ENCODE peak calls at places on chromosomes 11 and 22, in eight cellular contexts. One of them, this sample, is unnamed. For H3K4me1 and H3K36me3, the result is how much of the 10 kb centered on the place peaks cover.

GRCh38 chr11:33507967-33508366 is 192.7 kb downstream of the C11orf91 start:
- DNase-seq in PC-3: peak
- DNase-seq in right lobe of liver: no peak
- DNase-seq in PC-9: peak
- DNase-seq in ovary: no peak
- DNase-seq in fibroblast of lung: no peak
- DNase-seq in stomach: no peak
- DNase-seq in GM23338: peak
- DNase-seq in this sample: no peak

GRCh38 chr11:102452461-102453285 is at the start of gene TMEM123:
- DNase-seq in PC-3: peak
- DNase-seq in right lobe of liver: peak
- DNase-seq in PC-9: peak
- DNase-seq in ovary: peak
- DNase-seq in fibroblast of lung: peak
- DNase-seq in stomach: peak
- DNase-seq in GM23338: peak
- DNase-seq in this sample: peak

GRCh38 chr11:73493838-73494598 is 103.9 kb downstream of the FAM168A start:
- DNase-seq in PC-3: peak
- DNase-seq in right lobe of liver: no peak
- DNase-seq in PC-9: peak
- DNase-seq in ovary: no peak
- DNase-seq in fibroblast of lung: peak
- DNase-seq in stomach: no peak
- DNase-seq in GM23338: peak
- DNase-seq in this sample: no peak

GRCh38 chr22:41781508-41781906 is 19.0 kb upstream of the CCDC134 start:
- DNase-seq in PC-3: no peak
- DNase-seq in right lobe of liver: no peak
- DNase-seq in PC-9: no peak
- DNase-seq in ovary: no peak
- DNase-seq in fibroblast of lung: no peak
- DNase-seq in stomach: no peak
- DNase-seq in GM23338: no peak
- DNase-seq in this sample: no peak

GRCh38 chr11:72081856-72082255 is 1.2 kb downstream of the LRRC51 start:
- DNase-seq in PC-3: peak
- DNase-seq in right lobe of liver: no peak
- DNase-seq in PC-9: peak
- DNase-seq in ovary: no peak
- DNase-seq in fibroblast of lung: no peak
- DNase-seq in stomach: no peak
- DNase-seq in GM23338: no peak
- DNase-seq in this sample: no peak

GRCh38 chr11:1782831-1783724 is 19.4 kb upstream of the CTSD start:
- DNase-seq in PC-3: peak
- DNase-seq in right lobe of liver: no peak
- DNase-seq in PC-9: peak
- DNase-seq in ovary: no peak
- DNase-seq in fibroblast of lung: peak
- DNase-seq in stomach: no peak
- DNase-seq in GM23338: no peak
- DNase-seq in this sample: no peak

GRCh38 chr11:119365071-119365591 is 16.4 kb downstream of the USP2 start:
- DNase-seq in PC-3: no peak
- DNase-seq in right lobe of liver: no peak
- DNase-seq in PC-9: no peak
- DNase-seq in ovary: no peak
- DNase-seq in fibroblast of lung: peak
- DNase-seq in stomach: no peak
- DNase-seq in GM23338: no peak
- DNase-seq in this sample: no peak

GRCh38 chr11:63868399-63869064 is 29.6 kb downstream of the MARK2 start:
- DNase-seq in PC-3: no peak
- DNase-seq in right lobe of liver: no peak
- DNase-seq in PC-9: no peak
- DNase-seq in ovary: no peak
- DNase-seq in fibroblast of lung: no peak
- DNase-seq in stomach: no peak
- DNase-seq in GM23338: no peak
- DNase-seq in this sample: peak

GRCh38 chr11:80280737-80281136 is 839.9 kb upstream of the TENM4 start:
- DNase-seq in PC-3: no peak
- DNase-seq in right lobe of liver: no peak
- DNase-seq in PC-9: no peak
- DNase-seq in ovary: no peak
- DNase-seq in fibroblast of lung: no peak
- DNase-seq in stomach: no peak
- DNase-seq in GM23338: no peak
- DNase-seq in this sample: no peak

GRCh38 chr11:2787816-2788750 is 88.3 kb upstream of the KCNQ1OT1 start:
- DNase-seq in PC-3: no peak
- DNase-seq in right lobe of liver: no peak
- DNase-seq in PC-9: no peak
- DNase-seq in ovary: no peak
- DNase-seq in fibroblast of lung: no peak
- DNase-seq in stomach: peak
- DNase-seq in GM23338: peak
- DNase-seq in this sample: peak

GRCh38 chr11:7696424-7696823 is 9.9 kb downstream of the OVCH2 start:
- DNase-seq in PC-3: no peak
- DNase-seq in right lobe of liver: no peak
- DNase-seq in PC-9: no peak
- DNase-seq in ovary: no peak
- DNase-seq in fibroblast of lung: no peak
- DNase-seq in stomach: no peak
- DNase-seq in GM23338: no peak
- DNase-seq in this sample: no peak

GRCh38 chr11:61603667-61604066 is 22.8 kb upstream of the SYT7 start:
- DNase-seq in PC-3: no peak
- DNase-seq in right lobe of liver: no peak
- DNase-seq in PC-9: no peak
- DNase-seq in ovary: no peak
- DNase-seq in fibroblast of lung: no peak
- DNase-seq in stomach: no peak
- DNase-seq in GM23338: peak
- DNase-seq in this sample: no peak

GRCh38 chr22:48451891-48452290 is 1375.8 kb downstream of the BRD1 start:
- DNase-seq in PC-3: no peak
- DNase-seq in right lobe of liver: peak
- DNase-seq in PC-9: no peak
- DNase-seq in ovary: no peak
- DNase-seq in fibroblast of lung: no peak
- DNase-seq in stomach: no peak
- DNase-seq in GM23338: no peak
- DNase-seq in this sample: no peak
- H3K4me1 ChIP-seq in PC-3: under half
- H3K4me1 ChIP-seq in right lobe of liver: under half
- H3K4me1 ChIP-seq in PC-9: under half
- H3K4me1 ChIP-seq in ovary: under half
- H3K4me1 ChIP-seq in fibroblast of lung: under half
- H3K4me1 ChIP-seq in stomach: under half
- H3K4me1 ChIP-seq in GM23338: under half
- H3K4me1 ChIP-seq in this sample: under half

GRCh38 chr22:46146329-46146728 is 4.0 kb upstream of the PPARA start:
- DNase-seq in PC-3: no peak
- DNase-seq in right lobe of liver: no peak
- DNase-seq in PC-9: no peak
- DNase-seq in ovary: no peak
- DNase-seq in fibroblast of lung: no peak
- DNase-seq in stomach: no peak
- DNase-seq in GM23338: no peak
- DNase-seq in this sample: no peak
- H3K36me3 ChIP-seq in PC-3: under half
- H3K36me3 ChIP-seq in right lobe of liver: under half
- H3K36me3 ChIP-seq in PC-9: under half
- H3K36me3 ChIP-seq in ovary: under half
- H3K36me3 ChIP-seq in fibroblast of lung: under half
- H3K36me3 ChIP-seq in stomach: under half
- H3K36me3 ChIP-seq in GM23338: under half
- H3K36me3 ChIP-seq in this sample: under half

GRCh38 chr22:39313258-39314001 is 6.0 kb downstream of the RPL3 start:
- DNase-seq in PC-3: no peak
- DNase-seq in right lobe of liver: no peak
- DNase-seq in PC-9: no peak
- DNase-seq in ovary: no peak
- DNase-seq in fibroblast of lung: no peak
- DNase-seq in stomach: no peak
- DNase-seq in GM23338: no peak
- DNase-seq in this sample: no peak

GRCh38 chr22:39309364-39309861 is 10.0 kb downstream of the RPL3 start:
- DNase-seq in PC-3: no peak
- DNase-seq in right lobe of liver: no peak
- DNase-seq in PC-9: no peak
- DNase-seq in ovary: peak
- DNase-seq in fibroblast of lung: no peak
- DNase-seq in stomach: no peak
- DNase-seq in GM23338: peak
- DNase-seq in this sample: no peak

GRCh38 chr22:39312410-39312809 is 7.0 kb downstream of the RPL3 start:
- DNase-seq in PC-3: no peak
- DNase-seq in right lobe of liver: no peak
- DNase-seq in PC-9: no peak
- DNase-seq in ovary: no peak
- DNase-seq in fibroblast of lung: no peak
- DNase-seq in stomach: no peak
- DNase-seq in GM23338: no peak
- DNase-seq in this sample: no peak

GRCh38 chr22:39309881-39310714 is 9.3 kb downstream of the RPL3 start:
- DNase-seq in PC-3: peak
- DNase-seq in right lobe of liver: no peak
- DNase-seq in PC-9: peak
- DNase-seq in ovary: no peak
- DNase-seq in fibroblast of lung: no peak
- DNase-seq in stomach: no peak
- DNase-seq in GM23338: no peak
- DNase-seq in this sample: no peak

DNA sequence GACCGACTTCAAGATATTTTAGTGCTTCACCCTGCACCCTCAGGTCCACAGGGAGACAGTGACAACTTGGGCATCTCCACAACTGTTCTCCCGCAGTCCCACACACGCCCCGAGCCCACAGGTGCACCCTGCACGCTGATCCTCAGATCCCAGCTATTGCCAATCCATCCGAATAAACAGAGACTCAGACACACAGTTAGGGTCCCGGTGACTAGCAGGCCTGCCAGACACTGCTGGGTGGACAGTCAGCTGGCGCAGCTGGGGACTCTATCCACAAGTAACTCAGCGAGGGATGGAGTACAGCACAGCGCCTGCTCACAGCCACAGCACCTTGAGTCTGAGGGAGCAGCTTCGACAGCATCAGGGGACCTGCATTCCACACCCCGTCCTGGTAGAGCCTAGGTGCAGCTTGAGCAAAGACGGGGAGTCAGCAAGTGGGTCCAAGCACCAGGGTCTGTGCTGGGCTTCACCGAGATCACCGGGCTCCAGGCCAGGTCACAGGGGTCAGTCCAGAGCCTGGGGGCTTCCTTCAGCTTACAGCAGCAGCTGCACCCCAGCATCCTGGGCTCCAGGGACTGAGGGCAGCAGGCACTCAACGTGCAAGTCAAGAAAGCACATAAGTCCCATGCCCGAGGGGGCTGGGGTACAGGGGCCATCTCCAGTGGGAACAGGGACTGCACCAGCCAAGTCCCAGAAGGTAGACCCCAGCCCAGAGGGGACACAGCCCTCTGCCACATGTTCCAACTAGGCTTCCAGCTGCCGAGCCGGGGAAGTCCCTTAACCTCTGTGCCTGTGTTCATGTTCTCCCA is 7.6 kb downstream of the RPL3 start:
- DNase-seq in PC-3: no peak
- DNase-seq in right lobe of liver: no peak
- DNase-seq in PC-9: peak
- DNase-seq in ovary: no peak
- DNase-seq in fibroblast of lung: no peak
- DNase-seq in stomach: no peak
- DNase-seq in GM23338: peak
- DNase-seq in this sample: no peak
- H3K4me1 ChIP-seq in PC-3: under half
- H3K4me1 ChIP-seq in right lobe of liver: under half
- H3K4me1 ChIP-seq in PC-9: half or more
- H3K4me1 ChIP-seq in ovary: under half
- H3K4me1 ChIP-seq in fibroblast of lung: under half
- H3K4me1 ChIP-seq in stomach: half or more
- H3K4me1 ChIP-seq in GM23338: under half
- H3K4me1 ChIP-seq in this sample: under half

DNA sequence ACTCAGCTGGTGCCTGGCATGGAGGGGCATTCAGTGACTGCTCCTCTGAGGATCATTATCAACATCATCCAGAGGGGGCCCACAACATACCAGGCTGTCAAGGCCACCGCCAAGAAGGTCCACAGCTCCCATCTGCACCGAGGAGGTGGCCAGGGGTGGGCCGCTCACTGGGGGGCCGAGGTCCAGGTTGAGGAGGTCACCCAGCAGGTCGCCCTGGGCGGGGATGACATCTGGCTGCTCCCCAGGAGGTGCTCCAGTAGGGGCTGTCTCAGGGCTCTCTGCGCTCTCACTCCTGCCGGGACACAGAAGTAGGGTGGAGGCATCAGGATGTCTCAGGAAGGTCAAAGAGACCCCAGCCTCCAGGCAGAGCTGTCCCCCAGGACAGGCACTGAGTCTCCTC is 25.1 kb upstream of the RASL10A start:
- DNase-seq in PC-3: no peak
- DNase-seq in right lobe of liver: no peak
- DNase-seq in PC-9: no peak
- DNase-seq in ovary: no peak
- DNase-seq in fibroblast of lung: no peak
- DNase-seq in stomach: no peak
- DNase-seq in GM23338: no peak
- DNase-seq in this sample: no peak
- H3K36me3 ChIP-seq in PC-3: under half
- H3K36me3 ChIP-seq in right lobe of liver: under half
- H3K36me3 ChIP-seq in PC-9: under half
- H3K36me3 ChIP-seq in ovary: under half
- H3K36me3 ChIP-seq in fibroblast of lung: under half
- H3K36me3 ChIP-seq in stomach: half or more
- H3K36me3 ChIP-seq in GM23338: under half
- H3K36me3 ChIP-seq in this sample: under half